ENCODE peak calls at places on chromosomes 2 and 18, in five cellular contexts. F is HepG2, R is A549, S is K562, E is H1. Q is an unnamed sample.

GRCh38 chr2:241741016-241741415 is 6.6 kb downstream of the D2HGDH start:
- DNase-seq in S (no peak), E (no peak), R (no peak), F (no peak), Q (no peak)

GRCh38 chr18:31049189-31049588 is 6.6 kb upstream of the DSC3 start:
- DNase-seq in E (no peak), F (no peak), R (no peak), S (peak; percentile 13), Q (no peak)

GRCh38 chr18:76365561-76365960 is 129.5 kb downstream of the ZNF516 start:
- DNase-seq in F (no peak), E (no peak), S (no peak), R (no peak), Q (no peak)

GRCh38 chr2:15870565-15870964 is 69.8 kb upstream of the MYCN start:
- DNase-seq in E (no peak), F (no peak), R (no peak), S (no peak), Q (no peak)

GRCh38 chr2:157327200-157327599 is 1.6 kb upstream of the ERMN start:
- DNase-seq in F (no peak), R (no peak), E (no peak), S (no peak), Q (no peak)

GRCh38 chr2:227407601-227408089 is 19.9 kb upstream of the SCYGR1 start:
- DNase-seq in E (no peak), S (no peak), F (no peak), R (peak; percentile 46), Q (no peak)

GRCh38 chr18:4704766-4705165 is 249.7 kb upstream of the DLGAP1 start:
- DNase-seq in S (no peak), F (no peak), E (no peak), R (no peak), Q (no peak)

GRCh38 chr2:134218928-134219707 is 34.8 kb upstream of the MGAT5 start:
- DNase-seq in R (no peak), S (no peak), F (no peak), E (no peak), Q (no peak)

GRCh38 chr2:128563348-128563687 is 244.7 kb upstream of the HS6ST1 start:
- DNase-seq in F (no peak), R (no peak), S (no peak), E (no peak), Q (no peak)

GRCh38 chr2:138239902-138240595 is 261.5 kb upstream of the SPOPL start:
- DNase-seq in S (no peak), E (no peak), F (no peak), R (no peak), Q (no peak)

GRCh38 chr2:166384774-166385173 is 9.0 kb upstream of the SCN9A start:
- DNase-seq in E (no peak), F (peak; percentile 27), S (no peak), R (no peak), Q (no peak)

GRCh38 chr2:111999809-112000208 is 55.3 kb upstream of the TMEM87B start:
- DNase-seq in F (no peak), S (no peak), R (no peak), E (no peak), Q (no peak)

DNA sequence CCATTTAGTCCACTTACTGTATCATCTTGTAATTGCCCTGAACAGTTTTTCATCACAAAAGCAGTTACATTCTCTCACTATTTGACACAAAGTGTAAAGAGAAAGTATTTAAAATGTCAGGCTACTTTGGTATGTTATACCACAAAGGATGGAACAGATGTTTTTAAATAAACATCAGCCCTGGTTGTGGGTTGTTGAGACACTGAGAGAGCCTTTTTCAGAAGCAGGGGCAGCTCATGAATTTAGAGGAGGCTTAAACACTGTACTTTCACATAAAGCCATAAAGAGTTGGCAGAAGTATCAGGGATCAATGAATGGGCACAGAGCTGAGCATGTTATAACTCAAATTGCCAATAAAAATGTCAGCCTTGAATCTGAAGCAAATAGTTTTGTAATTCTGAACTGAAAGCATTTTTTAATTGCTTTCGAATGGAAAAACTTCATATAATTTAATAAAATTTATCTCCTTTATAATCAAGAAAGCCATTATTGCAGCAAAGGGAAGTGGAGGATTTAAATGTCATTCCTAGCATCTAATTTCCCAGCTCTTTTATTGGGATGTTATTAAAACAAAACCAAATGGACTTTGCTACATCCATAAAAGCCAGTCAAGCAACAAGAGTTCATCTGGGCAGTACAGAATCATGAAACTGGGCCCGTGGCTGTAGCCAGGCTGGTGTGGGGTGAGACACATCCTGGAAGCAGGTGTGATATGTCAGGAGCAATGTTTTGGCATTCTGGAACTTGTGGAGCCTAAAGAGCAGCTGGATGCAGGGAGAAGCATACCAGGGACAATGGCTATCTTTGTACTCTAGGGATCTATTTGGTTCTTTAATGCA is 95.1 kb upstream of the NT5C1B start:
- DNase-seq in E (no peak), S (no peak), F (no peak), R (no peak), Q (no peak)
- TF ChIP-seq KDM1A in E (no peak), S (no peak), F (no peak), R (no peak), Q (no peak)

DNA sequence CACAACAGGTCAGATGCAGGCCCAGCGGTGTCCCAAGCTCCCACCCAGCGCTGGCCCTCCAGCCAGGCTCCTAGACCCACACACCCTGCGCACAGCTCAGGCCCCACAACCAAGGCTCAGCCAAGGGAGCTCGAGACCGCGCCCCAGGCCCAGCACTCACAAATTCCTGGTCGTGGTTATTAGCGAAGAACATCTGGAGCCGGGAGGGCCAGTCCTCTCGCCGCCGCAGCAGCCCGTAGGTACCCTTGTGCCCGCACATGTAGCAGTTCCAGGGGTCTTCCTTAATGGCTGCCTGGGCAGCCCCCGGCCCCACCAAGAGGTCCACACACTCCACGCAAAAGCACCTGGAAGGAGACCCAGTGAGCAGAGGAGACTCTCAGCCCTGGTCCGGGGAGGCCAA is 75.6 kb upstream of the POMC start:
- DNase-seq in F (no peak), E (no peak), S (no peak), R (no peak), Q (no peak)
- TF ChIP-seq KDM1A in F (no peak), E (no peak), S (no peak), R (no peak), Q (no peak)

GRCh38 chr2:25651066-25651465 is 22.3 kb downstream of the DTNB start:
- DNase-seq in F (no peak), S (no peak), R (no peak), E (no peak), Q (no peak)
- TF ChIP-seq KDM1A in F (no peak), S (no peak), R (no peak), E (no peak), Q (no peak)

DNA sequence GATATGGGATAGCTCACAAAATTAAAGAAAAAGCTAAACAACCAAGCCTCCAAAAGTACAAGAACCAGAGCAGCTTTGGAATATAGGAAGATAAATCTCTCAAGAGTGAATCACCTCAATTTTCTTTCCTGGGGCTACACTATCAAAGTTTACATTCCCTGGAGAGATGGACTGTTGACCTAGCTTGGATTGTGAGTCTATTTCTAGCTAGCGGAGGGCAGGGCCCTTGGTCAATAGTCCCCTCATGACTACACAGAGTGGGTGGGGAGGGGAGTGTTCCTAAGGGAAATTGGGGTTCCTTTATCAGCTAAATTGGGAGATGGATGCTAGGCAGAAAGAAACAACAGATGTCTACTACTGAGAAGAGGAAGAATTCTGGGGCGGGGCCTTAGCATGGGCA is 29.9 kb upstream of the EIF2AK3 start:
- DNase-seq in F (peak; percentile 52), E (no peak), R (no peak), S (no peak), Q (no peak)
- TF ChIP-seq KDM1A in F (no peak), E (no peak), R (no peak), S (no peak), Q (no peak)